ENCODE peak calls at places on chromosome 5, in six cellular contexts. N is astrocyte; U is Karpas-422; G is lung; A is ovary; Z is CD8-positive, alpha-beta memory T cell. T is an unnamed sample.

GRCh38 chr5:74205745-74206570 is 434.6 kb downstream of the ENC1 start:
- DNase-seq in Z (no peak), U (no peak), G (no peak), A (no peak), N (peak; percentile 65), T (no peak)

GRCh38 chr5:40277161-40277906 is 402.4 kb upstream of the PTGER4 start:
- DNase-seq in Z (no peak), U (no peak), N (no peak), G (no peak), A (no peak), T (no peak)

GRCh38 chr5:2415678-2416077 is 335.8 kb downstream of the IRX2 start:
- DNase-seq in Z (no peak), U (no peak), A (no peak), G (no peak), N (no peak), T (no peak)

GRCh38 chr5:68661237-68661636 is 432.6 kb upstream of the SLC30A5 start:
- DNase-seq in A (no peak), N (no peak), G (no peak), Z (no peak), U (peak; percentile 68), T (no peak)

GRCh38 chr5:33401482-33402390 is 39.0 kb upstream of the TARS1 start:
- DNase-seq in N (peak; percentile 90), G (no peak), U (no peak), A (no peak), Z (no peak), T (peak; percentile 75)

GRCh38 chr5:42553461-42553860 is 130.2 kb downstream of the GHR start:
- DNase-seq in G (no peak), U (no peak), A (no peak), Z (no peak), N (no peak), T (no peak)

GRCh38 chr5:104370523-104370922 is 807.9 kb upstream of the NUDT12 start:
- DNase-seq in U (no peak), A (no peak), Z (no peak), G (no peak), N (peak; percentile 35), T (no peak)

GRCh38 chr5:176528761-176529115 is 8.5 kb downstream of the RNF44 start:
- DNase-seq in Z (peak; percentile 44), G (no peak), N (no peak), A (no peak), U (no peak), T (no peak)

GRCh38 chr5:139105621-139106071 is 92.5 kb downstream of the SIL1 start:
- DNase-seq in G (no peak), U (no peak), Z (no peak), A (no peak), N (no peak), T (no peak)

GRCh38 chr5:167579701-167580045 is 711.8 kb upstream of the WWC1 start:
- DNase-seq in Z (no peak), U (no peak), N (peak; percentile 68), A (no peak), G (no peak), T (peak; percentile 29)
- H3K4me1 ChIP-seq in Z (no peaks in the 10 kb centered on the region), U (no peaks in the 10 kb centered on the region), N (no peaks in the 10 kb centered on the region), A (no peaks in the 10 kb centered on the region), G (no peaks in the 10 kb centered on the region), T (peaks cover 23% of the 10 kb centered on the region)

GRCh38 chr5:132461235-132461634 is 29.3 kb downstream of the IRF1 start:
- DNase-seq in G (no peak), A (no peak), N (no peak), U (no peak), Z (no peak), T (no peak)

GRCh38 chr5:132464155-132464939 is 26.2 kb downstream of the IRF1 start:
- DNase-seq in Z (no peak), G (no peak), A (no peak), U (no peak), N (no peak), T (peak; percentile 33)

GRCh38 chr5:132463808-132464154 is 26.8 kb downstream of the IRF1 start:
- DNase-seq in G (no peak), Z (no peak), U (no peak), N (no peak), A (no peak), T (no peak)

GRCh38 chr5:132461671-132462070 is 28.9 kb downstream of the IRF1 start:
- DNase-seq in G (no peak), N (no peak), U (no peak), Z (no peak), A (no peak), T (no peak)

DNA sequence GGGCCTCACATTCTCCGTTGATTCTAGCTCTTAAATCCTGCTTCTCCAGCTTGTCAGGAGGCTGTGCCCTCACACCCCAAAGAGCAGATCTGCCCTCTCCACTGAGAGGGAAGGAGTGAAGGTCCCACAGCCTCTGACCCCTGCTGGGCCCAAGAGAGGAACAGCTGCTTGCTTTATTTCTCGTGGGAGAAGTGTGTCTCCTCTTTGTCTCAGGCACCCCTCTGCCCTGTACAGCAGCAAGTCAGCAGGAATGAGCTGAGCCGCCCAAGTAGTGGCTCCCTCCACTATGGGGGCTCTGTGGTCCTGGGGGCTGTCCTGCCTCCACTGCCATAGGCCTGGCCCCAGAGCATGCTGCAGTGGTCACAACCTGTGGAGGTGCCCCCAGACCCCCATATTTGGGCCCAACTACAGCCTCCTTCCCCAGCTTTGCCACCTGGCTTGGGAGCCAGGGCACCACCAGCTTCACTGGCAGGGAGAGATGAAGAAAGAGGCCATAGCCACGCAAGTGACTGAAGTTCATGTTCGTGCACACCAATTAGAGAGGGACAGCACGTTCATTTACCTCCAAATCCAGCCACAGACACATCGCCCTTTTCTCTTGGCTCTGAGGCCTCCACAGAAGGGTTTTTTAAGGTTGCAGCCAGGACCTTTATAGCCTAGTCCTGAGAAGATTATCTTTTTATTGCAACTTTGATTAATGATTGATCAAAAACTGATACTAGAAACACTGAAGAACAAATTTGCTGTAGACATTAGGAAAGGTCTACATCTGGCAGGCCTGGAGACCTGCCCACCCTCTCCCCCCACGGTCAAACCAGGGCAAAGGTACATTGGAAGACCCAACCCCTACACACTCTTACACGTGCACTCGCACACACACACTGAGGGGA is 27.5 kb downstream of the IRF1 start:
- DNase-seq in A (no peak), Z (no peak), G (no peak), U (no peak), N (no peak), T (no peak)
- H3K4me1 ChIP-seq in A (peaks cover 25% of the 10 kb centered on the region), Z (peaks cover 98% of the 10 kb centered on the region), G (peaks cover 48% of the 10 kb centered on the region), U (peaks cover 23% of the 10 kb centered on the region), N (peaks cover 39% of the 10 kb centered on the region), T (peaks cover 24% of the 10 kb centered on the region)

GRCh38 chr5:124702442-124703024 is 43.9 kb downstream of the ZNF608 start:
- DNase-seq in N (no peak), A (no peak), G (no peak), U (peak; percentile 70), Z (no peak), T (no peak)

GRCh38 chr5:124700333-124700732 is 46.1 kb downstream of the ZNF608 start:
- DNase-seq in N (no peak), U (no peak), A (no peak), G (no peak), Z (no peak), T (no peak)

GRCh38 chr5:124701873-124702272 is 44.6 kb downstream of the ZNF608 start:
- DNase-seq in G (no peak), N (no peak), U (peak; percentile 65), Z (no peak), A (no peak), T (no peak)

GRCh38 chr5:124698774-124699173 is 47.7 kb downstream of the ZNF608 start:
- DNase-seq in G (no peak), N (peak; percentile 67), U (no peak), Z (no peak), A (no peak), T (no peak)

GRCh38 chr5:124700930-124701458 is 45.4 kb downstream of the ZNF608 start:
- DNase-seq in U (no peak), Z (no peak), A (no peak), G (no peak), N (no peak), T (no peak)
- H3K4me1 ChIP-seq in U (peaks cover 52% of the 10 kb centered on the region), Z (no peaks in the 10 kb centered on the region), A (peaks cover 2% of the 10 kb centered on the region), G (peaks cover 8% of the 10 kb centered on the region), N (peaks cover 16% of the 10 kb centered on the region), T (peaks cover 34% of the 10 kb centered on the region)

GRCh38 chr5:171574374-171574773 is 154.9 kb downstream of the FGF18 start:
- DNase-seq in N (no peak), U (no peak), G (no peak), A (no peak), Z (no peak), T (no peak)

GRCh38 chr5:171579162-171579561 is 159.7 kb downstream of the FGF18 start:
- DNase-seq in U (no peak), G (no peak), A (peak; percentile 68), Z (no peak), N (no peak), T (no peak)

GRCh38 chr5:171575808-171576207 is 156.4 kb downstream of the FGF18 start:
- DNase-seq in A (no peak), G (no peak), Z (no peak), N (no peak), U (no peak), T (no peak)

GRCh38 chr5:171577940-171578856 is 158.8 kb downstream of the FGF18 start:
- DNase-seq in Z (no peak), N (no peak), G (no peak), U (no peak), A (peak; percentile 20), T (no peak)

DNA sequence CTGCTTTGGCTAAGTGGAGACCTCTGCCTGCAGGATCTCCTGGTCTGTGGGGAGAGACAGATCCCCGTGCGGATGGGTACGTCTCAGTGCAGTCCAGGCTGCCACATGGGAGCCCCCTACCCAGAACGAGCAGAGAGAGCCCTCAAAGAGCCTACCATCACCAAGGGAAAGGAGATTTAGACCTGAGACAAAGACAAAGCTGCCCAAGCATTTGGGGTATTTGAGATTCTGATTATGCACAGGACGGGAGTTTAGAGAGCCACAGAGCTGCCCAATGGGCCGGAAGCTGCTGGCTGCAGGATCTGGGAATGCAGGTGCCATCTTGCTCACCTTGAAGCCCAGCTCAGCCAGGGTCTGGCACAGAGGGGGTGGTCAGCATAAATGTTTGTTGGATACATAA is 157.6 kb downstream of the FGF18 start:
- DNase-seq in Z (no peak), A (no peak), N (no peak), G (no peak), U (no peak), T (no peak)
- H3K4me1 ChIP-seq in Z (no peaks in the 10 kb centered on the region), A (no peaks in the 10 kb centered on the region), N (peaks cover 5% of the 10 kb centered on the region), G (peaks cover 1% of the 10 kb centered on the region), U (no peaks in the 10 kb centered on the region), T (peaks cover 55% of the 10 kb centered on the region)

DNA sequence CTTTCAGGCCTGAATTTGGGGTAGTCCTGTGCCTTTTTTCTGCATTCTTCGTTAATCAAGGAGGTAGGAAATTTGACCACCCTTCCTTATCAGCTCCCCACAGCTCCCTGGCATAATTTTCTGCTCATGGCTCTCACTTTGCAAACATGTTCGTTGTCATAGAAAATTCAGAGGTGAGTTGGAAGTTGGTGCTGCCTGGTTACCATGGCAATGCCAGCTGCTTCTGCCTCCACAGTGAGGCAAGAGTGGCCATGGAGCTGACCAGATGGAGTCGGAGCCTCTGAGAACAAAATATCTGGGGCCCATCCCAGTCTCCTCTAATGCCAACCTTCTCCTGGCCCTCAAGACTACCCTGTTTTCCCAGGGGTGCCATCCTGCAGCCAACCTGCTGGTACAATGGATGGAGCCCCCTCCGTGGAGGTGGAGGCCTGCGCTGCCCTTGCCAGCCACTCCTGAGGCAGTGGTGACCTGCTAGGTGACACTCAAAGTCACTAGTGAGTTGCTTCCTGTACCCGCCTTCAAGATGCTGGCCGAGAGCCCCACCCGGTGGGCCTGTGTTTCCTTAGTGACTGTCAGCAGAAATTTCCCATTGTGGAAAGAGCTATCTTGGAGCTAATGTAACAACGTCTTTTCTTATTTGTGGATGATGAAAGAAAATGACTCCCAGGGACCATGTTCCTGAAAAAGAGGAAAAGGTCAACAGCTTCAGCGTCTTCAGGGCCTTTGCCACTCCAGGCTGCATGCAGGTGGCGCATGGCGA is 116.8 kb upstream of the BOD1 start:
- DNase-seq in U (peak; percentile 62), A (no peak), N (no peak), Z (no peak), G (no peak), T (no peak)
- H3K4me1 ChIP-seq in U (peaks cover 45% of the 10 kb centered on the region), A (no peaks in the 10 kb centered on the region), N (no peaks in the 10 kb centered on the region), Z (no peaks in the 10 kb centered on the region), G (peaks cover 4% of the 10 kb centered on the region), T (no peaks in the 10 kb centered on the region)

GRCh38 chr5:93343570-93343969 is 237.4 kb downstream of the NR2F1-AS1 start:
- DNase-seq in Z (no peak), A (no peak), G (no peak), U (no peak), N (no peak), T (no peak)
- H3K4me1 ChIP-seq in Z (no peaks in the 10 kb centered on the region), A (peaks cover 4% of the 10 kb centered on the region), G (peaks cover 2% of the 10 kb centered on the region), U (no peaks in the 10 kb centered on the region), N (no peaks in the 10 kb centered on the region), T (peaks cover 15% of the 10 kb centered on the region)